ENCODE peak calls at places on chromosome 13, in four cellular contexts. One of them, this sample, is unnamed.

GRCh38 chr13:27960362-27961226 is 8.5 kb downstream of the CDX2 start:
- DNase-seq in H1: peak
- DNase-seq in mucosa of descending colon: peak
- DNase-seq in fibroblast of mammary gland: peak
- DNase-seq in this sample: no peak

GRCh38 chr13:43325636-43326035 is 302.2 kb downstream of the DNAJC15 start:
- DNase-seq in H1: no peak
- DNase-seq in mucosa of descending colon: no peak
- DNase-seq in fibroblast of mammary gland: no peak
- DNase-seq in this sample: no peak

GRCh38 chr13:110234532-110234931 is 72.4 kb downstream of the COL4A1 start:
- DNase-seq in H1: peak
- DNase-seq in mucosa of descending colon: no peak
- DNase-seq in fibroblast of mammary gland: no peak
- DNase-seq in this sample: no peak

GRCh38 chr13:101977475-101977874 is 424.4 kb downstream of the FGF14 start:
- DNase-seq in H1: no peak
- DNase-seq in mucosa of descending colon: no peak
- DNase-seq in fibroblast of mammary gland: peak
- DNase-seq in this sample: no peak

GRCh38 chr13:28494861-28495585 is at the start of gene FLT1:
- DNase-seq in H1: peak
- DNase-seq in mucosa of descending colon: peak
- DNase-seq in fibroblast of mammary gland: no peak
- DNase-seq in this sample: peak

GRCh38 chr13:72808917-72809500 is 27.1 kb downstream of the PIBF1 start:
- DNase-seq in H1: no peak
- DNase-seq in mucosa of descending colon: no peak
- DNase-seq in fibroblast of mammary gland: peak
- DNase-seq in this sample: no peak

GRCh38 chr13:20475927-20476691 is 49.5 kb downstream of the CRYL1 start:
- DNase-seq in H1: no peak
- DNase-seq in mucosa of descending colon: no peak
- DNase-seq in fibroblast of mammary gland: no peak
- DNase-seq in this sample: peak

GRCh38 chr13:90254437-90254836 is 1093.0 kb upstream of the MIR17HG start:
- DNase-seq in H1: no peak
- DNase-seq in mucosa of descending colon: no peak
- DNase-seq in fibroblast of mammary gland: no peak
- DNase-seq in this sample: no peak

GRCh38 chr13:109706015-109706715 is 80.2 kb downstream of the IRS2 start:
- DNase-seq in H1: no peak
- DNase-seq in mucosa of descending colon: no peak
- DNase-seq in fibroblast of mammary gland: no peak
- DNase-seq in this sample: no peak

GRCh38 chr13:36675213-36675536 is 1.4 kb downstream of the SERTM1 start:
- DNase-seq in H1: peak
- DNase-seq in mucosa of descending colon: no peak
- DNase-seq in fibroblast of mammary gland: no peak
- DNase-seq in this sample: no peak

GRCh38 chr13:93145199-93145598 is 81.4 kb upstream of the GPC6 start:
- DNase-seq in H1: no peak
- DNase-seq in mucosa of descending colon: no peak
- DNase-seq in fibroblast of mammary gland: no peak
- DNase-seq in this sample: no peak

GRCh38 chr13:110216403-110217041 is 90.4 kb downstream of the COL4A1 start:
- DNase-seq in H1: no peak
- DNase-seq in mucosa of descending colon: no peak
- DNase-seq in fibroblast of mammary gland: peak
- DNase-seq in this sample: no peak

GRCh38 chr13:27037571-27037970 is 134.0 kb downstream of the USP12 start:
- DNase-seq in H1: no peak
- DNase-seq in mucosa of descending colon: no peak
- DNase-seq in fibroblast of mammary gland: no peak
- DNase-seq in this sample: no peak

GRCh38 chr13:74889321-74889720 is 592.6 kb downstream of the TBC1D4 start:
- DNase-seq in H1: no peak
- DNase-seq in mucosa of descending colon: no peak
- DNase-seq in fibroblast of mammary gland: peak
- DNase-seq in this sample: no peak

GRCh38 chr13:108777421-108778420 is 148.3 kb downstream of the MYO16 start:
- DNase-seq in H1: no peak
- DNase-seq in mucosa of descending colon: no peak
- DNase-seq in fibroblast of mammary gland: peak
- DNase-seq in this sample: no peak

GRCh38 chr13:41384749-41385503 is 72.4 kb upstream of the RGCC start:
- DNase-seq in H1: no peak
- DNase-seq in mucosa of descending colon: no peak
- DNase-seq in fibroblast of mammary gland: peak
- DNase-seq in this sample: no peak
- TF ChIP-seq CTCF in H1: no peak
- TF ChIP-seq CTCF in mucosa of descending colon: no peak
- TF ChIP-seq CTCF in fibroblast of mammary gland: peak
- TF ChIP-seq CTCF in this sample: no peak

GRCh38 chr13:45879666-45880065 is 28.1 kb upstream of the SIAH3 start:
- DNase-seq in H1: peak
- DNase-seq in mucosa of descending colon: peak
- DNase-seq in fibroblast of mammary gland: peak
- DNase-seq in this sample: no peak
- TF ChIP-seq CTCF in H1: peak
- TF ChIP-seq CTCF in mucosa of descending colon: no peak
- TF ChIP-seq CTCF in fibroblast of mammary gland: peak
- TF ChIP-seq CTCF in this sample: no peak

GRCh38 chr13:98033277-98034247 is 80.1 kb downstream of the IPO5 start:
- DNase-seq in H1: no peak
- DNase-seq in mucosa of descending colon: no peak
- DNase-seq in fibroblast of mammary gland: peak
- DNase-seq in this sample: no peak
- TF ChIP-seq CTCF in H1: no peak
- TF ChIP-seq CTCF in mucosa of descending colon: no peak
- TF ChIP-seq CTCF in fibroblast of mammary gland: peak
- TF ChIP-seq CTCF in this sample: no peak

DNA sequence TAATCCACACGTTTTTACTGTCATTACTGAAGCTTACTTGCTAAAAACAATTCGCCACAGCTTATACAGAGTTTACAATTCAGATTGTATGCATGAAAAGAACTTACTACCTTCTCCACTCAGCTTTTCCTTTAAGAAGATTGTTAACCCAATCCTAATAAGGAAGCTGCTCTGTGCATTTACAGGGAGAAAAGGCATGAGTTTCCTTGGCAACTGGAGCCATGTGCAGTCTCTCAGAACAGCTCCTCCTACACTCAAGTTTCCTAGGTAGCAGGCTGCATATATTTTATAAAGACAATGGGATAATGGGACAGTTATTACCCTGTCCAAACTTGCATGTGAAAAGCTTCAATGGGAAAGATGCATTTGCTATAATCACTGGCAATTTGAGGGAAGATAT is 125.5 kb upstream of the TRPC4 start:
- DNase-seq in H1: no peak
- DNase-seq in mucosa of descending colon: no peak
- DNase-seq in fibroblast of mammary gland: no peak
- DNase-seq in this sample: no peak
- TF ChIP-seq CTCF in H1: no peak
- TF ChIP-seq CTCF in mucosa of descending colon: no peak
- TF ChIP-seq CTCF in fibroblast of mammary gland: no peak
- TF ChIP-seq CTCF in this sample: no peak

GRCh38 chr13:39688699-39689405 is 33.4 kb downstream of the COG6 start:
- DNase-seq in H1: no peak
- DNase-seq in mucosa of descending colon: no peak
- DNase-seq in fibroblast of mammary gland: peak
- DNase-seq in this sample: no peak
- TF ChIP-seq CTCF in H1: no peak
- TF ChIP-seq CTCF in mucosa of descending colon: no peak
- TF ChIP-seq CTCF in fibroblast of mammary gland: no peak
- TF ChIP-seq CTCF in this sample: no peak

DNA sequence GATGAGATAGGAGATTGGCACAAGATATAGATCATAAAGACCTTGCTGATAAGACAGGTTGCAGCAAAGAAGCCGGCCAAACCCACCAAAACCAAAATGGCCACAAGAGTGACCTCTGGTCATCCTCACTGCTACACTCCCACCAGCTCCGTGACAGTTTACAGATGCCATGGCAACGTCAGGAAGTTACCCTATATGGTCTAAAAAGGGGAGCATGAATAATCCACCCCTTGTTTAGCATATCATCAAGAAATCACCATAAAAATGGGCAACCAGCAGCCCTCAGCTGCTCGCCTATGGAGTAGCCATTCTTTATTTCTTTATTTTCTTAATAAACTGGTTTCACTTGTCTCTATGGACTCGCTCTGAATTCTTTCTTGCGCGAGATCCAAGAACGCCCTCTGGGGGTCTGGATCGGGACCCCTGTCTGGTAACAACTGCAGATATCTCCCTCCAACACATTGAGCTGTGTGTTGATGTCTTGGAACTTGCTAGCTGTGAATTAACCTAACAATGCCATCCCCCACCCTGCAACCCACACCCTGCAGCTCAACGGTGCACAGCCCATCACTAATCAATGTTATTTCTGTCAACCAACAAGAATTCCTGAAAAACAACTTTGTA is 27.1 kb upstream of the GRTP1 start:
- DNase-seq in H1: no peak
- DNase-seq in mucosa of descending colon: no peak
- DNase-seq in fibroblast of mammary gland: no peak
- DNase-seq in this sample: no peak
- TF ChIP-seq CTCF in H1: peak
- TF ChIP-seq CTCF in mucosa of descending colon: no peak
- TF ChIP-seq CTCF in fibroblast of mammary gland: no peak
- TF ChIP-seq CTCF in this sample: no peak